ENCODE peak calls at places on chromosomes 3 and 15, in six cellular contexts. D, Q, H, B, J and I are unnamed samples.

GRCh38 chr3:37558580-37558979 is 303.1 kb upstream of the CTDSPL start:
- DNase-seq in H (no peak), D (no peak), B (no peak), Q (no peak), J (no peak), I (no peak)

GRCh38 chr15:71288348-71288955 is 173.2 kb downstream of the THSD4 start:
- DNase-seq in J (no peak), Q (no peak), D (no peak), H (no peak), B (no peak), I (no peak)

GRCh38 chr3:53485675-53486365 is 8.6 kb upstream of the CACNA1D start:
- DNase-seq in Q (no peak), B (no peak), J (no peak), H (no peak), D (no peak), I (no peak)

GRCh38 chr15:73865904-73866303 is 7.5 kb upstream of the TBC1D21 start:
- DNase-seq in D (no peak), B (no peak), H (no peak), Q (no peak), J (no peak), I (no peak)

GRCh38 chr3:198079771-198080520 is 119.9 kb downstream of the LMLN start:
- DNase-seq in B (no peak), J (no peak), Q (no peak), D (peak; percentile 26), H (peak; percentile 46), I (no peak)

GRCh38 chr3:153641321-153641720 is 479.3 kb downstream of the RAP2B start:
- DNase-seq in H (peak; percentile 19), B (no peak), J (no peak), Q (no peak), D (no peak), I (no peak)

GRCh38 chr15:81011593-81011992 is 10.9 kb downstream of the TLNRD1 start:
- DNase-seq in D (no peak), J (no peak), Q (no peak), H (no peak), B (no peak), I (no peak)

GRCh38 chr3:38327335-38328009 is 19.1 kb upstream of the XYLB start:
- DNase-seq in Q (no peak), B (no peak), H (no peak), D (no peak), J (no peak), I (no peak)

GRCh38 chr3:52153389-52154096 is 680 bp downstream of the POC1A start:
- DNase-seq in J (no peak), D (no peak), H (peak; percentile 63), Q (no peak), B (no peak), I (peak; percentile 66)

GRCh38 chr3:189099031-189099471 is 72.7 kb upstream of the TPRG1 start:
- DNase-seq in H (no peak), J (no peak), B (no peak), Q (no peak), D (no peak), I (peak; percentile 96)

GRCh38 chr15:71294636-71295241 is 179.5 kb downstream of the THSD4 start:
- DNase-seq in Q (peak; percentile 84), H (no peak), B (no peak), D (no peak), J (no peak), I (no peak)

GRCh38 chr3:55964491-55964980 is 477.4 kb upstream of the WNT5A start:
- DNase-seq in D (no peak), Q (no peak), H (no peak), J (no peak), B (no peak), I (no peak)

GRCh38 chr3:11919390-11919789 is 72.7 kb upstream of the TAMM41 start:
- DNase-seq in J (no peak), D (no peak), Q (no peak), B (no peak), H (peak; percentile 46), I (no peak)

GRCh38 chr3:71060536-71060935 is 523.0 kb downstream of the FOXP1 start:
- DNase-seq in B (no peak), D (no peak), J (no peak), Q (no peak), H (no peak), I (no peak)

GRCh38 chr15:56821721-56822425 is 88.6 kb upstream of the ZNF280D start:
- DNase-seq in H (peak; percentile 64), D (no peak), Q (peak; percentile 53), J (peak; percentile 57), B (peak; percentile 4), I (peak; percentile 27)

GRCh38 chr3:7205535-7206331 is 344.8 kb downstream of the GRM7 start:
- DNase-seq in H (no peak), B (no peak), D (no peak), Q (no peak), J (no peak), I (no peak)

GRCh38 chr3:172279191-172279640 is 169.0 kb downstream of the GHSR start:
- DNase-seq in Q (no peak), H (no peak), J (no peak), B (no peak), D (no peak), I (no peak)

GRCh38 chr3:19937459-19938362 is 3.7 kb upstream of the EFHB start:
- DNase-seq in Q (no peak), B (no peak), J (no peak), H (no peak), D (no peak), I (no peak)

GRCh38 chr15:88701561-88702095 is 62.8 kb downstream of the ISG20 start:
- DNase-seq in Q (peak; percentile 11), H (peak; percentile 65), J (peak; percentile 46), B (no peak), D (no peak), I (no peak)

GRCh38 chr3:173214576-173214975 is 73.5 kb upstream of the SPATA16 start:
- DNase-seq in J (no peak), Q (no peak), D (no peak), B (no peak), H (no peak), I (no peak)

GRCh38 chr3:19934098-19934566 is at the start of gene EFHB:
- DNase-seq in D (no peak), J (no peak), H (peak; percentile 82), Q (no peak), B (no peak), I (peak; percentile 37)

GRCh38 chr15:95664435-95664834 is 666.1 kb upstream of the NR2F2 start:
- DNase-seq in Q (no peak), J (no peak), B (no peak), H (no peak), D (no peak), I (no peak)

GRCh38 chr3:171850968-171851600 is 7.9 kb downstream of the TMEM212 start:
- DNase-seq in J (no peak), D (no peak), H (no peak), Q (no peak), B (no peak), I (no peak)

GRCh38 chr3:64368163-64369025 is 143.1 kb upstream of the PRICKLE2 start:
- DNase-seq in J (no peak), D (no peak), Q (no peak), H (no peak), B (no peak), I (no peak)

GRCh38 chr3:8964436-8965370 is 1.4 kb upstream of the RAD18 start:
- DNase-seq in D (no peak), J (no peak), H (peak; percentile 24), B (no peak), Q (no peak), I (no peak)

GRCh38 chr3:47265008-47265407 is 17.6 kb downstream of the KIF9 start:
- DNase-seq in Q (no peak), B (no peak), J (no peak), H (no peak), D (no peak), I (no peak)